ENCODE peak calls at places on chromosomes 13 and 19, in nine cellular contexts. Z is foreskin fibroblast, D is fibroblast of lung, F is A549, R is OCI-LY7, Q is heart right ventricle, E is IMR-90, A is tibial artery, X is hepatocyte. J is an unnamed sample.

GRCh38 chr13:43924549-43925245 is 45.0 kb downstream of the LACC1 start:
- DNase-seq in Z (no peak), D (no peak), F (no peak), R (peak), Q (no peak), E (no peak), A (no peak), X (no peak), J (no peak)

GRCh38 chr19:46022431-46023310 is at the start of gene PGLYRP1:
- DNase-seq in Z (no peak), D (no peak), F (no peak), R (no peak), Q (no peak), E (no peak), A (no peak), X (peak), J (no peak)

GRCh38 chr13:44921478-44921877 is 67.8 kb downstream of the NUFIP1 start:
- DNase-seq in Z (no peak), D (no peak), F (no peak), R (no peak), Q (no peak), E (no peak), A (no peak), X (no peak), J (no peak)

GRCh38 chr13:98521876-98522275 is 55.0 kb downstream of the STK24 start:
- DNase-seq in Z (no peak), D (no peak), F (no peak), R (no peak), Q (no peak), E (no peak), A (no peak), X (no peak), J (no peak)

GRCh38 chr19:2302319-2303208 is 5.4 kb downstream of the LINGO3 start:
- DNase-seq in Z (peak), D (peak), F (no peak), R (no peak), Q (peak), E (peak), A (no peak), X (peak), J (peak)

GRCh38 chr13:27270594-27271520 is at the start of gene RASL11A:
- DNase-seq in Z (peak), D (peak), F (peak), R (peak), Q (peak), E (peak), A (peak), X (peak), J (peak)

GRCh38 chr13:94480672-94481145 is 1.2 kb upstream of the DCT start:
- DNase-seq in Z (peak), D (peak), F (no peak), R (no peak), Q (peak), E (peak), A (no peak), X (peak), J (peak)

GRCh38 chr13:21852043-21852442 is 181.2 kb downstream of the FGF9 start:
- DNase-seq in Z (no peak), D (no peak), F (no peak), R (no peak), Q (no peak), E (peak), A (no peak), X (no peak), J (no peak)

GRCh38 chr13:32471187-32471922 is 43.4 kb upstream of the N4BP2L1 start:
- DNase-seq in Z (peak), D (peak), F (no peak), R (no peak), Q (peak), E (peak), A (no peak), X (no peak), J (peak)

GRCh38 chr13:99558570-99559180 is 57.4 kb downstream of the TM9SF2 start:
- DNase-seq in Z (no peak), D (peak), F (no peak), R (no peak), Q (no peak), E (peak), A (no peak), X (no peak), J (peak)

GRCh38 chr13:29835280-29836061 is 14.9 kb downstream of the UBL3 start:
- DNase-seq in Z (no peak), D (no peak), F (no peak), R (no peak), Q (no peak), E (no peak), A (no peak), X (no peak), J (no peak)

GRCh38 chr19:56316728-56317127 is 2.1 kb upstream of the ZSCAN5A start:
- DNase-seq in Z (no peak), D (no peak), F (no peak), R (no peak), Q (no peak), E (no peak), A (no peak), X (no peak), J (no peak)

GRCh38 chr13:95809429-95809828 is 132.5 kb downstream of the DNAJC3 start:
- DNase-seq in Z (no peak), D (no peak), F (no peak), R (no peak), Q (peak), E (no peak), A (no peak), X (no peak), J (no peak)

GRCh38 chr13:25783480-25784081 is 268.2 kb downstream of the SHISA2 start:
- DNase-seq in Z (no peak), D (no peak), F (no peak), R (no peak), Q (no peak), E (no peak), A (no peak), X (no peak), J (no peak)

GRCh38 chr19:46697142-46697960 is 19.6 kb downstream of the PRKD2 start:
- DNase-seq in Z (peak), D (peak), F (peak), R (peak), Q (peak), E (peak), A (peak), X (peak), J (peak)

GRCh38 chr13:112251930-112252585 is 124.1 kb upstream of the SPACA7 start:
- DNase-seq in Z (no peak), D (no peak), F (no peak), R (no peak), Q (no peak), E (no peak), A (no peak), X (no peak), J (no peak)

GRCh38 chr19:10543420-10544241 is at the start of gene ATG4D:
- DNase-seq in Z (no peak), D (peak), F (peak), R (peak), Q (peak), E (peak), A (peak), X (peak), J (peak)

GRCh38 chr19:7873304-7874079 is 698 bp downstream of the PRR36 start:
- DNase-seq in Z (no peak), D (no peak), F (no peak), R (no peak), Q (no peak), E (no peak), A (no peak), X (peak), J (no peak)
- H3K4me3 ChIP-seq in Z (no peak), D (no peak), F (peak), R (no peak), Q (peak), E (no peak), A (no peak), X (peak), J (no peak)

DNA sequence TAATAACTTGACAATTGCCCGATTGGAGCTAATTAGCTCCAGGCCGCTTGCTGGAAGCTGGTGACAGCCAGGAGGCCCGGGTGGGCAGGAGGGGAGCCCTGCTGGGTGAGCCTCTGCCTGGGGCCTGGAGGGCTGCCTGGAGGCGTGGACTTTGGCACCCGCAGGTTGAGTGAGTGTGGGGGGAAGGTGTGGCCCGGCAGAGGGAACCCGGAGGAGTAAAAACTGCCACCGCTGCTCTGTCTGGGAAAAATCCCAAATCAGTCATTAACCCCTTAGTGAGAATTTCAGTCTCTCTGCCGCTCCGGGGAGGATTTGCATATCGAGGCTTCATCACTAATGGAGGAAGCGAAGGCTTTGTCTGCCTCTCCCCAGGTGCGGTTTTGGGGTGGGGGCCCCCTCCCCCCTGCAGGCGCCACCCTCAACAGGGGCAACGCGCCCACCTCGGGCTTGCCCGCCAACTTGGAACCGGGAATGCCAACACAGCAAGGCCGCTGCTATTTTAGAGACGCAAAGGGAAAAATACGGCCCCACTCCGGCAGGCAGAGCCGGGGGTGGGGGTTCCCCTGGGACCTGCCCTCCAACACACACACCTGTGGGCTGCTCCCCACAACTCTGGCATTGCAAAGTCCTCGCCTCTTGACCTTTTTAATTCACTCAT is 6.2 kb downstream of the EFNA2 start:
- DNase-seq in Z (no peak), D (no peak), F (no peak), R (peak), Q (no peak), E (no peak), A (no peak), X (peak), J (no peak)
- H3K4me3 ChIP-seq in Z (no peak), D (no peak), F (no peak), R (peak), Q (no peak), E (no peak), A (no peak), X (no peak), J (no peak)

GRCh38 chr19:18861235-18861634 is 29.5 kb downstream of the UPF1 start:
- DNase-seq in Z (no peak), D (no peak), F (no peak), R (peak), Q (no peak), E (no peak), A (no peak), X (no peak), J (no peak)

GRCh38 chr19:18863843-18864362 is 32.1 kb downstream of the CERS1 start:
- DNase-seq in Z (no peak), D (no peak), F (no peak), R (no peak), Q (no peak), E (no peak), A (no peak), X (no peak), J (no peak)

GRCh38 chr19:18865106-18865972 is 30.6 kb downstream of the CERS1 start:
- DNase-seq in Z (no peak), D (no peak), F (no peak), R (no peak), Q (no peak), E (no peak), A (no peak), X (no peak), J (no peak)

GRCh38 chr19:18861917-18862316 is 30.2 kb downstream of the UPF1 start:
- DNase-seq in Z (no peak), D (no peak), F (no peak), R (no peak), Q (no peak), E (no peak), A (no peak), X (no peak), J (no peak)

DNA sequence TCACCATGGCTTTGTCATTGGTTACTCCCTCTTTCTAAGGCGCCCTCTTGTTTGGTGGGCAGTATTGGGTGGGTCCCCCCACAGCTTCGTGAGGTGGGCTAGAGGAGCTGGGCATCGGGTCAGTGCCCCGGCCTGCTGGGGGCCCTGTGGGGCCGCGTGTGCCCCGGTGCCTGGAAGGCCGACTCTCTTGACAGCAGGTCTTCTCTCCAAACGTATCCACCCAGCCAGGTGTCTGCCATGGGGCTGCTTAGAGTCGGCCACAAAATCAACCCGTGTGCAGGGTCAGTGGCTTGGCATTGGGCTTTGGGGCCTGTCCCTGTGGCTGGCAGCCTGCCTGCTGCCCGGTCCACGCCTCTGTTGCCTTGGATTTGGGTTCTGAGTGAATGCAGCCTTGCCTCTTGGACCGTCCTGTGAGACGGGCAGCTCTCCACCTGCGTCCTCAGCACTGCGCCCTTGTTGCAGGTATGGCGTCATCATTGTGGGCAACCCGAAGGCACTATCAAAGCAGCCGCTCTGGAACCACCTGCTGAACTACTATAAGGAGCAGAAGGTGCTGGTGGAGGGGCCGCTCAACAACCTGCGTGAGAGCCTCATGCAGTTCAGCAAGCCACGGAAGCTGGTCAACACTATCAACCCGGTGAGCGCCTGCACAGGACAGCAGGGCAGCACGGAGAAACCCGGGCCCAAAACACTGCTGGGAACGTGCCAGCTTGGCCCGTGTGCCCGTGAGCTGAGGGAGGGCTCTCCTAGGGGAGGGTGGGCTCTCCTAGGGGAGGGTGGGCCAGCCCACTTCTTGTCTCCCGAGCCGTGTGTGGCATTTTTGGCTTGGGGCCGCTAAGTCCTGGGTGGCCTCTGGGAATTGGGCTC is 31.4 kb downstream of the UPF1 start:
- DNase-seq in Z (no peak), D (no peak), F (no peak), R (no peak), Q (no peak), E (no peak), A (no peak), X (no peak), J (no peak)
- H3K4me3 ChIP-seq in Z (no peak), D (no peak), F (no peak), R (no peak), Q (no peak), E (no peak), A (no peak), X (no peak), J (no peak)

GRCh38 chr13:93265800-93266199 is 39.2 kb downstream of the GPC6 start:
- DNase-seq in Z (no peak), D (no peak), F (no peak), R (no peak), Q (no peak), E (no peak), A (no peak), X (no peak), J (no peak)

GRCh38 chr13:93256998-93257397 is 30.4 kb downstream of the GPC6 start:
- DNase-seq in Z (no peak), D (no peak), F (no peak), R (no peak), Q (no peak), E (no peak), A (no peak), X (no peak), J (no peak)

GRCh38 chr13:93259527-93260080 is 33.0 kb downstream of the GPC6 start:
- DNase-seq in Z (no peak), D (peak), F (no peak), R (no peak), Q (no peak), E (peak), A (no peak), X (no peak), J (no peak)

GRCh38 chr13:93262729-93263128 is 36.1 kb downstream of the GPC6 start:
- DNase-seq in Z (peak), D (peak), F (peak), R (no peak), Q (no peak), E (peak), A (no peak), X (no peak), J (no peak)

DNA sequence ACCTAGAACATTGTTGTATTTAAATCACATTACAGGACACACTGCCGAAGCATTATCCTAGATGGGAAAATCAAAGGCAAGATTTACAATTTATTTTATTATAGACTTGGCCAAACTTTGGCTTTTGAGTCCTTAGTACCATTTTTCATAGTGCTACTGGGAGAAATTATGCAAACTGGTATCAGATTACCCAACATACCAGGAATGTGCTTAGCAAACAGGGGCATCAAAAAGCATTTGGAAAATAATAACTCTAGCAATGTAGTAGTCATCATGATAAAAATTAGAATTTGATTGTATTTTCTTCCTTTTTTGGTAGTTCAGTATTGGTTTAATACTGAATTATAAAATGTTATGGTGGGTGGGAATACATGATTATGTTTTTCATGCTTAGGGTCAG is 34.0 kb downstream of the GPC6 start:
- DNase-seq in Z (peak), D (peak), F (no peak), R (no peak), Q (no peak), E (peak), A (no peak), X (no peak), J (no peak)
- H3K4me3 ChIP-seq in Z (no peak), D (no peak), F (no peak), R (no peak), Q (no peak), E (no peak), A (no peak), X (no peak), J (no peak)

GRCh38 chr13:110812869-110813645 is 99.6 kb downstream of the ING1 start:
- DNase-seq in Z (no peak), D (no peak), F (no peak), R (no peak), Q (no peak), E (no peak), A (no peak), X (no peak), J (no peak)
- H3K4me3 ChIP-seq in Z (no peak), D (no peak), F (no peak), R (no peak), Q (peak), E (no peak), A (no peak), X (no peak), J (peak)

DNA sequence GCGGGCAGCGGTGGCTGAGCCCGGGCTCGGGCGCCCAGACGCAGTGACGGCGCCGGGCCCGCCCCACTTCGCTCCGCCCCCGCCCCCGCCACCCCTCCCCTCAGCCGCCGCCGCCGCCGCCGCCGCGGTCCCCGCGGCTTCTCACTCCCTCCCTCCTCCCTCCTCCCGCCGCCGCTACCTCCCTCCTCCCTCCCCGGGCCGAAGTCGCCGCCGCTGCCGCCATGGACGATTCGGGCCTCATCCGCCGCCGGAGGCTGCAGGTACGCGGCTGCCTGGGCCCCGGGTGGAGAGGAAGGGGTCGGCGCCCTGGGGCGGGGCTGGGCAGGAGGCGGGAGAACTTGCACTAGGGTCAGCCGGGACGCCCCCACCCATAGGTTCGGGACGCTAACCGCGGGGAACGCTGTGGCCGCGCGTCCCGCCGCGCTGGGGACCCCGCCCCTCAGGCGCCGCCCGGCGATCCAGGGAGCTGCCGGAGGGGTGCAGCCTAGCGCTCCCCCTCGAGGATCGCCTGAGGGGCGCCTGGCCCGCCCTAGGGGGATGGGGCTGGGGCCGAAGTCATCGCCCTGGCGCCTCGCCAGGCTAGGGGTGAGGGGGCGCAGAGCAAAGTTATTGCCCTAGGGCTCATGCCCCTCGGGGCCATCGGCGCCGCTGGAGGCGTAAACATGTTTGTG is 497 bp downstream of the RTBDN start:
- DNase-seq in Z (no peak), D (no peak), F (no peak), R (peak), Q (peak), E (no peak), A (no peak), X (peak), J (no peak)
- H3K4me3 ChIP-seq in Z (peak), D (no peak), F (peak), R (peak), Q (peak), E (peak), A (peak), X (peak), J (peak)